ENCODE peak calls at places on chromosomes 3 and 15, in eight cellular contexts. Y, C, B, H, N, U, X and P are unnamed samples.

GRCh38 chr3:60609446-60609845 is 641.8 kb downstream of the FHIT start:
- DNase-seq in Y (no peak), C (peak; percentile 35), B (no peak), H (no peak), N (no peak), U (no peak), X (no peak), P (no peak)

GRCh38 chr15:96345560-96346389 is 15.3 kb downstream of the NR2F2 start:
- DNase-seq in Y (peak; percentile 61), C (peak; percentile 38), B (peak; percentile 89), H (no peak), N (peak; percentile 87), U (peak; percentile 89), X (peak; percentile 85), P (peak; percentile 68)

GRCh38 chr3:15427981-15428380 is 583 bp downstream of the EAF1 start:
- DNase-seq in Y (no peak), C (no peak), B (no peak), H (no peak), N (no peak), U (no peak), X (no peak), P (no peak)

GRCh38 chr3:196134691-196135090 is 52.8 kb upstream of the TFRC start:
- DNase-seq in Y (no peak), C (no peak), B (no peak), H (no peak), N (no peak), U (no peak), X (no peak), P (no peak)

GRCh38 chr3:160686955-160687535 is 10.1 kb downstream of the ARL14 start:
- DNase-seq in Y (no peak), C (peak; percentile 59), B (no peak), H (no peak), N (no peak), U (no peak), X (no peak), P (no peak)

GRCh38 chr3:95134693-95135375 is 1072.0 kb downstream of the NSUN3 start:
- DNase-seq in Y (no peak), C (peak; percentile 10), B (no peak), H (no peak), N (no peak), U (no peak), X (peak; percentile 24), P (no peak)

GRCh38 chr3:99857278-99857677 is 39.6 kb downstream of the CMSS1 start:
- DNase-seq in Y (no peak), C (no peak), B (no peak), H (no peak), N (no peak), U (no peak), X (no peak), P (no peak)

GRCh38 chr15:66703540-66703941 is 1.5 kb downstream of the SMAD6 start:
- DNase-seq in Y (no peak), C (peak; percentile 26), B (no peak), H (peak; percentile 22), N (no peak), U (peak; percentile 71), X (peak; percentile 56), P (no peak)

GRCh38 chr3:141804778-141805639 is 41.8 kb downstream of the GRK7 start:
- DNase-seq in Y (no peak), C (no peak), B (no peak), H (no peak), N (no peak), U (no peak), X (no peak), P (no peak)

GRCh38 chr15:95770191-95770590 is 560.3 kb upstream of the NR2F2 start:
- DNase-seq in Y (no peak), C (peak; percentile 71), B (no peak), H (no peak), N (no peak), U (no peak), X (no peak), P (no peak)

GRCh38 chr15:58392611-58393161 is 39.1 kb upstream of the LIPC start:
- DNase-seq in Y (no peak), C (peak; percentile 24), B (no peak), H (no peak), N (no peak), U (no peak), X (no peak), P (no peak)

GRCh38 chr15:35557012-35557411 is 11.0 kb upstream of the DPH6 start:
- DNase-seq in Y (no peak), C (no peak), B (no peak), H (no peak), N (no peak), U (no peak), X (no peak), P (no peak)

GRCh38 chr3:186644683-186645082 is 4.5 kb downstream of the FETUB start:
- DNase-seq in Y (no peak), C (peak; percentile 93), B (no peak), H (no peak), N (no peak), U (no peak), X (no peak), P (peak; percentile 51)

GRCh38 chr3:32952369-32953067 is 1.1 kb downstream of the CCR4 start:
- DNase-seq in Y (no peak), C (no peak), B (no peak), H (no peak), N (no peak), U (no peak), X (no peak), P (no peak)

GRCh38 chr3:122358633-122359032 is 24.4 kb downstream of the MIX23 start:
- DNase-seq in Y (no peak), C (no peak), B (no peak), H (no peak), N (no peak), U (no peak), X (no peak), P (no peak)

GRCh38 chr15:60457985-60458384 is 21.0 kb downstream of the ICE2 start:
- DNase-seq in Y (no peak), C (no peak), B (no peak), H (no peak), N (no peak), U (no peak), X (no peak), P (no peak)

GRCh38 chr3:96863129-96863740 is 48.8 kb downstream of the EPHA6 start:
- DNase-seq in Y (no peak), C (peak; percentile 63), B (peak; percentile 59), H (no peak), N (no peak), U (no peak), X (no peak), P (no peak)

GRCh38 chr15:33148129-33148850 is 46.2 kb downstream of the FMN1 start:
- DNase-seq in Y (no peak), C (no peak), B (no peak), H (no peak), N (no peak), U (no peak), X (no peak), P (no peak)

GRCh38 chr3:151371531-151371930 is 13.0 kb downstream of the P2RY12 start:
- DNase-seq in Y (no peak), C (no peak), B (no peak), H (no peak), N (no peak), U (no peak), X (no peak), P (no peak)

DNA sequence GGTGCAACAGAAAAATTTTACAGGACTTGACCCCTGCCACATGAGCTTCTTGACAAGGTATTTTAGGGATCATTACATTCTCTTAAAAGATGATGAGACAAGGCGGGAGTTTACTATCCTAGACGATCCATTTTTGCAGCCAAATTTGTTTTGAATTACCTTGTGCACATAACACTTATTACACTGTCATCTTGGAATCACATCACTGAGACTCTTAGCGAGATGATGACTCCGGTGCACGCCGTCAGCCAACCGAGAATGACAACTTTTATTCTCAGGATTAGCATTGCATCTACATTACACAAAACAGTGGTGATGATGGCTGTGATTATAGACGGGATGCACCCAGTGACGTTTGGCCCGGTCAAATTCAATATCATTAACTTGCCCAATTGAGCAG is 216.1 kb downstream of the PDZRN3 start:
- DNase-seq in Y (no peak), C (no peak), B (no peak), H (no peak), N (no peak), U (no peak), X (no peak), P (no peak)
- H3K4me3 ChIP-seq in Y (no peak overlapping the region), C (no peak overlapping the region), B (no peak overlapping the region), H (no peak overlapping the region), N (no peak overlapping the region), U (no peak overlapping the region), X (no peak overlapping the region), P (no peak overlapping the region)

GRCh38 chr15:83612226-83612625 is 41.7 kb upstream of the ADAMTSL3 start:
- DNase-seq in Y (no peak), C (peak; percentile 3), B (no peak), H (no peak), N (no peak), U (peak; percentile 49), X (peak; percentile 28), P (no peak)
- H3K36me3 ChIP-seq in Y (no peaks in the 10 kb centered on the region), C (no peaks in the 10 kb centered on the region), B (no peaks in the 10 kb centered on the region), H (no peaks in the 10 kb centered on the region), N (no peaks in the 10 kb centered on the region), U (no peaks in the 10 kb centered on the region), X (no peaks in the 10 kb centered on the region), P (no peaks in the 10 kb centered on the region)

GRCh38 chr15:23663232-23663631 is 15.6 kb upstream of the MAGEL2 start:
- DNase-seq in Y (no peak), C (no peak), B (no peak), H (no peak), N (no peak), U (no peak), X (no peak), P (no peak)
- TF ChIP-seq CTCF in Y (no peak), C (no peak), B (no peak), H (no peak), N (no peak), U (no peak), X (no peak), P (no peak)

DNA sequence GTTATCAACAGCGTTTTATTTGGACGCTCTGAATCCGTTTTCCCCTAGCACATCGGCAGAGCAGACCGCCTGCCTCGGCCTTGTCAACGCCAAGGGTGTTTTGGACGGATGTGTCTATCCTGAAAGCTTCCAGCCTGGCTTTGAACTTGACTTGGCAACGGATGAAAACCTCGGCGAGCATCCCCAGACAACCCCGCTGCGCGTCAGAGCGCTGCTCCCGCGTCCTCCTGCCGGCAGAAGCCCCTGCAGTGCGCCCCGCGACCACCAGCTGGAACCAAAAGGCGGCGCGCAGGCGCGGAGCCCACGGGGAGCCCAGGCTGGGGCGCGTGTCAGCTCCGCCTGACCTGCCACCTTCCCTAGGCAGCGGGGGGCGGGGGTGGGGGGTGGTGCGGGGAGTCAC is 26.2 kb upstream of the ARL8B start:
- DNase-seq in Y (no peak), C (no peak), B (peak; percentile 73), H (peak; percentile 5), N (no peak), U (peak; percentile 64), X (peak; percentile 66), P (no peak)
- H3K4me3 ChIP-seq in Y (peak overlapping the region; percentile 64), C (no peak overlapping the region), B (peak overlapping the region; percentile 21), H (no peak overlapping the region), N (peak overlapping the region; percentile 18), U (peak overlapping the region; percentile 61), X (peak overlapping the region; percentile 24), P (no peak overlapping the region)

GRCh38 chr3:11631822-11632221 is 11.9 kb downstream of the VGLL4 start:
- DNase-seq in Y (no peak), C (no peak), B (no peak), H (no peak), N (no peak), U (no peak), X (no peak), P (no peak)
- H3K36me3 ChIP-seq in Y (no peaks in the 10 kb centered on the region), C (no peaks in the 10 kb centered on the region), B (no peaks in the 10 kb centered on the region), H (no peaks in the 10 kb centered on the region), N (no peaks in the 10 kb centered on the region), U (no peaks in the 10 kb centered on the region), X (no peaks in the 10 kb centered on the region), P (no peaks in the 10 kb centered on the region)

GRCh38 chr3:55899887-55900286 is 412.8 kb upstream of the WNT5A start:
- DNase-seq in Y (no peak), C (peak; percentile 64), B (no peak), H (no peak), N (no peak), U (no peak), X (no peak), P (no peak)
- TF ChIP-seq CTCF in Y (no peak), C (peak; percentile 78), B (no peak), H (no peak), N (no peak), U (no peak), X (no peak), P (no peak)